ENCODE peak calls at places on chromosome 17, in ten cellular contexts. G, L, O, Y, Q, S, E, W, U and D are unnamed samples.
A peak's percentile ranks its signal among the peaks of the same experiment; 100 is the strongest.

GRCh38 chr17:31134526-31134925 is 39.7 kb downstream of the NF1 start:
- DNase-seq in Y (no peak), G (no peak), W (no peak), U (no peak), Q (no peak), O (no peak), E (no peak), L (no peak), S (no peak), D (no peak)

GRCh38 chr17:40442392-40443195 is 656 bp upstream of the IGFBP4 start:
- DNase-seq in U (no peak), Q (peak; percentile 86), S (no peak), L (no peak), G (no peak), O (peak; percentile 60), W (no peak), Y (no peak), E (no peak), D (no peak)

GRCh38 chr17:29555840-29556239 is 11.0 kb downstream of the ABHD15 start:
- DNase-seq in Q (no peak), W (no peak), S (no peak), U (no peak), Y (no peak), G (no peak), O (no peak), L (no peak), E (no peak), D (no peak)

GRCh38 chr17:59387351-59388069 is 56.1 kb downstream of the YPEL2 start:
- DNase-seq in O (no peak), L (no peak), E (no peak), Q (no peak), G (no peak), Y (no peak), U (no peak), S (no peak), W (no peak), D (no peak)

GRCh38 chr17:17072546-17072945 is 30.3 kb downstream of the MPRIP start:
- DNase-seq in W (no peak), S (peak; percentile 15), E (no peak), U (no peak), L (no peak), O (no peak), Y (no peak), G (no peak), Q (peak; percentile 22), D (no peak)

GRCh38 chr17:47945080-47945479 is 3.7 kb downstream of the PNPO start:
- DNase-seq in S (peak; percentile 33), W (no peak), Y (no peak), Q (no peak), G (no peak), E (no peak), L (no peak), U (peak; percentile 41), O (no peak), D (no peak)

GRCh38 chr17:50564916-50565315 is 4.4 kb downstream of the CACNA1G start:
- DNase-seq in Y (no peak), G (peak; percentile 97), W (no peak), E (no peak), Q (peak; percentile 85), U (no peak), O (peak; percentile 57), S (peak; percentile 66), L (no peak), D (no peak)

GRCh38 chr17:50715471-50715870 is 3.9 kb upstream of the LUC7L3 start:
- DNase-seq in O (no peak), Q (no peak), Y (no peak), U (no peak), G (no peak), W (no peak), S (no peak), E (no peak), L (no peak), D (no peak)

GRCh38 chr17:79393358-79394038 is 217.4 kb downstream of the RBFOX3 start:
- DNase-seq in U (peak; percentile 60), G (no peak), W (peak; percentile 45), Q (peak; percentile 88), Y (peak; percentile 95), L (peak; percentile 62), E (peak; percentile 53), O (peak; percentile 85), S (peak; percentile 75), D (peak; percentile 96)

GRCh38 chr17:52049051-52049450 is 109.5 kb downstream of the CA10 start:
- DNase-seq in W (no peak), Y (no peak), L (no peak), E (no peak), S (no peak), G (no peak), U (no peak), Q (no peak), O (no peak), D (no peak)

GRCh38 chr17:78939615-78940014 is 14.4 kb upstream of the TIMP2 start:
- DNase-seq in O (peak; percentile 85), W (no peak), G (no peak), U (no peak), S (no peak), Y (no peak), Q (no peak), E (no peak), L (no peak), D (no peak)

GRCh38 chr17:61862105-61862574 is 1.2 kb downstream of the BRIP1 start:
- DNase-seq in Y (no peak), U (no peak), L (no peak), S (no peak), E (no peak), G (no peak), Q (no peak), O (peak; percentile 9), W (no peak), D (no peak)

GRCh38 chr17:39538875-39539274 is 68.8 kb downstream of the NEUROD2 start:
- DNase-seq in U (peak; percentile 22), Q (no peak), L (no peak), E (no peak), W (no peak), S (no peak), Y (no peak), G (no peak), O (no peak), D (no peak)

GRCh38 chr17:31068291-31068690 is 26.5 kb upstream of the NF1 start:
- DNase-seq in S (peak; percentile 30), W (no peak), O (peak; percentile 48), Y (peak; percentile 69), L (peak; percentile 11), U (peak; percentile 5), E (peak; percentile 20), Q (peak; percentile 62), G (no peak), D (no peak)